ENCODE peak calls at places on chromosomes 7 and 10, in eight cellular contexts. A is testis, Y is HepG2, X is ovary, W is breast epithelium, I is IMR-90, F is right lobe of liver, K is heart left ventricle. C is an unnamed sample. For H3K36me3, the result is how much of the 10 kb centered on the place peaks cover.

GRCh38 chr10:33370434-33370930 is 36.0 kb upstream of the NRP1 start:
- DNase-seq in A (no peak), Y (no peak), X (no peak), W (no peak), I (peak), F (no peak), K (no peak), C (no peak)

GRCh38 chr7:44767134-44767911 is 18.7 kb downstream of the ZMIZ2 start:
- DNase-seq in A (no peak), Y (no peak), X (no peak), W (no peak), I (no peak), F (no peak), K (no peak), C (no peak)

GRCh38 chr10:114401195-114401741 is 3.0 kb downstream of the AFAP1L2 start:
- DNase-seq in A (peak), Y (no peak), X (peak), W (no peak), I (peak), F (no peak), K (no peak), C (no peak)

GRCh38 chr7:95205821-95206220 is 118.5 kb downstream of the PON1 start:
- DNase-seq in A (no peak), Y (no peak), X (no peak), W (no peak), I (peak), F (no peak), K (no peak), C (no peak)

GRCh38 chr7:95435422-95435780 is 573 bp upstream of the PON2 start:
- DNase-seq in A (no peak), Y (no peak), X (peak), W (no peak), I (no peak), F (no peak), K (no peak), C (no peak)

GRCh38 chr10:110498982-110499795 is 1.5 kb downstream of the DUSP5 start:
- DNase-seq in A (peak), Y (peak), X (no peak), W (no peak), I (peak), F (no peak), K (no peak), C (peak)

GRCh38 chr10:112663181-112663879 is 216.3 kb downstream of the VTI1A start:
- DNase-seq in A (no peak), Y (peak), X (no peak), W (no peak), I (peak), F (no peak), K (no peak), C (no peak)

GRCh38 chr10:78688945-78689935 is 379.5 kb upstream of the ZMIZ1 start:
- DNase-seq in A (peak), Y (no peak), X (no peak), W (no peak), I (no peak), F (no peak), K (no peak), C (no peak)

GRCh38 chr7:100878685-100879084 is 3.8 kb downstream of the SRRT start:
- DNase-seq in A (no peak), Y (no peak), X (no peak), W (no peak), I (no peak), F (no peak), K (no peak), C (no peak)

GRCh38 chr7:100879685-100880261 is 4.9 kb downstream of the SRRT start:
- DNase-seq in A (no peak), Y (no peak), X (no peak), W (no peak), I (no peak), F (no peak), K (no peak), C (no peak)

GRCh38 chr7:100882201-100882600 is 7.3 kb downstream of the SRRT start:
- DNase-seq in A (no peak), Y (no peak), X (no peak), W (no peak), I (no peak), F (no peak), K (no peak), C (peak)

GRCh38 chr7:100881136-100881535 is 6.2 kb downstream of the SRRT start:
- DNase-seq in A (no peak), Y (no peak), X (no peak), W (no peak), I (no peak), F (no peak), K (no peak), C (no peak)

DNA sequence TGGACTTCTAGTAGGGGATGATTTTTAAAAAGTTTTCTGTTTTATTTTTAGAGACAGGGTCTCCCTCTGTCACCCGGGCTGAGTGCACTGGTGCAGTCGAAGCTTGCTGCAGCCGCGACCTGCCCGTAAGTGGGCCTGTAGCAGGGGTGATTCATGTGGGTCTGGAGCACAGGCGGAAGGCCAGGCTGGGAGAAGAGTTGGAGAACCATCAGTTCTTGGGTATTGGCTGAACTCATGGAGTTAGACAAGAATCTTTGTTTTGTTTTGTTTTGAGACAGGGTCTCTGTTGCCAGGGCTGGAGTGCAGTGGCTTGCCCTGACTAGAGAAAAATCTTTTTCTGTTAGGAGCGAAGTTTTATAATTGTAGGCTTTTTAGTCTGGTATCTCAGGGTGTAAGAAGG is 5.7 kb downstream of the SRRT start:
- DNase-seq in A (no peak), Y (no peak), X (no peak), W (no peak), I (no peak), F (no peak), K (no peak), C (no peak)
- H3K36me3 ChIP-seq in A (under half), Y (under half), X (under half), W (under half), I (half or more), F (under half), K (under half), C (under half)

GRCh38 chr10:132516771-132517725 is 20.5 kb upstream of the INPP5A start:
- DNase-seq in A (peak), Y (peak), X (peak), W (peak), I (peak), F (peak), K (peak), C (peak)

GRCh38 chr10:132512693-132513345 is 24.8 kb upstream of the INPP5A start:
- DNase-seq in A (no peak), Y (no peak), X (no peak), W (peak), I (no peak), F (no peak), K (no peak), C (no peak)

GRCh38 chr10:132517951-132518521 is 19.6 kb upstream of the INPP5A start:
- DNase-seq in A (no peak), Y (peak), X (no peak), W (peak), I (no peak), F (no peak), K (peak), C (no peak)

GRCh38 chr10:132515811-132516726 is 21.5 kb upstream of the INPP5A start:
- DNase-seq in A (no peak), Y (no peak), X (no peak), W (no peak), I (no peak), F (no peak), K (peak), C (no peak)

DNA sequence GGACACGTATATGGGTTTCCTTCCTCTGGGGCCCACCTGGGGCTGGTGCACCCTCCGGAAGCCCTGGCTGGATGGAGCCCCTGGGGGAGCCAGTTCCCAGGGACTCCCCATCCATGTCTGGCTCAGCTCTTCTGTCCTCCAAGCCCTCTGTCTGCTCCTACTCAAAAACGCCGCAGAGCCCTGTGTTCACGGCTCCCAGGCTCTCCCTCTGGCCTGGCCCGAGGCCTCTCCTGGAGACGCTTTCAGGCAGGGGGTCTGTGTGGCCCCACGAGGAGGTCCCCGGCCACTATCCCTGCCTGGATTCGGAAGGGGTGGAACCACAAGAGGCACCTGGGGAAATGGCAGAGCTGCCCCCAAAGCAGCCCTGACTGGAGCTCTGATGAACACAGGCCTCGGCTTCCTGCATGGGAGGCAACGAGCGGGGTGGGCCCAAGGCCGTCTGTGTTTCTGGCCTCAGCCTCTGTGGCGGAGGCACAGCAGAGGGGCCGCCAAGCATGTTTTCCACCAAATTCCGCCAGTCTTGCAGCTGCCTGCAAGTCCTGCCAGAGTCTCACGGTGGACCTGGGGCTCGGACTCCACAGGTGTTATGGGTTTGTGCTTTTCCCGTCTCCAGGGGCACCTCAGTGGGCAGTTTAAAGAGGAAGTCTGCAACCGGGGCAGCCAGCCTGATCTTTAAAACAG is 22.6 kb upstream of the INPP5A start:
- DNase-seq in A (peak), Y (no peak), X (peak), W (no peak), I (no peak), F (no peak), K (peak), C (no peak)
- TF ChIP-seq POLR2A in A (no peak), Y (no peak), X (peak), W (no peak), I (no peak), F (no peak), K (no peak), C (no peak)

GRCh38 chr10:81532403-81532802 is 342.6 kb upstream of the NRG3 start:
- DNase-seq in A (no peak), Y (no peak), X (no peak), W (no peak), I (no peak), F (no peak), K (no peak), C (no peak)
- H3K36me3 ChIP-seq in A (under half), Y (under half), X (under half), W (under half), I (under half), F (under half), K (under half), C (under half)

GRCh38 chr10:1208376-1209311 is 152.5 kb downstream of the WDR37 start:
- DNase-seq in A (no peak), Y (no peak), X (no peak), W (no peak), I (no peak), F (no peak), K (no peak), C (peak)

GRCh38 chr10:1212571-1213141 is 156.5 kb downstream of the WDR37 start:
- DNase-seq in A (no peak), Y (no peak), X (no peak), W (no peak), I (no peak), F (no peak), K (no peak), C (no peak)

GRCh38 chr10:1211844-1212570 is 155.8 kb downstream of the WDR37 start:
- DNase-seq in A (no peak), Y (no peak), X (no peak), W (no peak), I (no peak), F (no peak), K (no peak), C (peak)

GRCh38 chr10:1209355-1209979 is 153.3 kb downstream of the WDR37 start:
- DNase-seq in A (no peak), Y (no peak), X (no peak), W (no peak), I (no peak), F (no peak), K (no peak), C (peak)

DNA sequence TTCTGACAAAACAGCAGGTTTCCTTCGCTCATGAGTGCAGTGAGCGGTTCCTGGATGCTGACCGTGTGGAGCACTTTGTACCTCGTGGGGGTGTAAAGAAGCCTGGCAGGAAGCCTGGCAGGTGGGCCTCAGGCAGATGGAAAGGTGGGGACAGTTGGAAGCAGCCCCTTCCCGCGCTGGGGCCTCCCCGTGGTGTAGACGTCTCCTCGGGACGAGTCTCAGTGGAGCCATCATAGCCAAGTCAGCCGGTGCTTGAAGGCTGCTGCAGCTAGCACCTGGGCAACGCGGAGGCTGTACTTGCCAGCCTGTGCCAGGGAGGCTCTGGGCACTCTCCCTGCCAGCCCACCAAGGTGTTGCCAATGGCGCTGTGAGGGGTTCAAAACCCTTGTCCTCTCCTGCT is 154.5 kb downstream of the WDR37 start:
- DNase-seq in A (no peak), Y (no peak), X (no peak), W (no peak), I (no peak), F (no peak), K (no peak), C (no peak)
- TF ChIP-seq POLR2A in A (no peak), Y (no peak), X (no peak), W (no peak), I (no peak), F (no peak), K (no peak), C (no peak)

GRCh38 chr7:129010075-129010474 is 44.8 kb downstream of the TNPO3 start:
- DNase-seq in A (no peak), Y (no peak), X (no peak), W (no peak), I (no peak), F (no peak), K (no peak), C (no peak)

GRCh38 chr7:129006636-129007414 is 48.1 kb downstream of the TNPO3 start:
- DNase-seq in A (no peak), Y (no peak), X (no peak), W (no peak), I (peak), F (no peak), K (no peak), C (no peak)

GRCh38 chr7:129005186-129005585 is 49.7 kb downstream of the TNPO3 start:
- DNase-seq in A (no peak), Y (no peak), X (no peak), W (no peak), I (no peak), F (no peak), K (no peak), C (no peak)

GRCh38 chr7:129009437-129009836 is 45.5 kb downstream of the TNPO3 start:
- DNase-seq in A (no peak), Y (no peak), X (no peak), W (no peak), I (no peak), F (no peak), K (no peak), C (no peak)

DNA sequence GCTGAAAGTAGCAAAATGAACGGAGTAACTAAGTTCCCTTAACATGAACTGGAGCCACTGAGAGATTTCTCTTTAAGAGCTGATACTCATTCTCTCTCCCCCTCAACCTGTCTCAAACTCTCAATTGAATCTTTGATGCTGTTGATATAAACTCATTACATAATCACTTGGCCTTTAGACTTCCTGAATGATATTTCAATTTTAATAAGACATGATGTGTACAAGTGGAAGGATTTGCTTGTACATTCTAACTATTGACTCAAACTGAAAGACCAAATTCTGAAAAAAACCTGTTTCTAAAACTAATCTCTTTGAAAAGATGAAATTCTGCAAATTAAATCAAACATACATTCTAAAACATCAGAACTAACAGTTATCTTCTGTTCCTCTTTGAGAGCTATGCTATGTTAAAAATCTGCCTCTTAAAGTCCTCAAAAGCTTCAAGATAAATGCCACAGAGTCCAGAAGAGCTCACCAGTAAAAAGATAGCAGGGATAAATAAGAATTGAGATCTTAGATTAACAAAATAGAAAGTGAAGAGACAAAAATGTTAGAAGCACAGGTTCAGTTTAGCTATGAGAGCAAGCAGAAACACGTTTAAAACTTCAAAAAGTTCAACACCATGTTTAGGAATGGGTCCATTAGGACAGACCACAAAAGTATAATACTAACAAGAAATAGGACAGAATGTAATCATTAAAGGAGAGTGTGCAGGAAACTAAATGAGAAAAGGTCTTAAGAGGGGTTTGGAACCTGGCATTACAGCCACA is 46.1 kb downstream of the TNPO3 start:
- DNase-seq in A (no peak), Y (no peak), X (no peak), W (no peak), I (no peak), F (no peak), K (no peak), C (no peak)
- H3K36me3 ChIP-seq in A (under half), Y (under half), X (under half), W (under half), I (under half), F (under half), K (under half), C (half or more)

GRCh38 chr7:6551016-6551511 is at the start of gene GRID2IP:
- DNase-seq in A (no peak), Y (no peak), X (no peak), W (no peak), I (no peak), F (no peak), K (no peak), C (no peak)

GRCh38 chr7:6556196-6556595 is 4.9 kb upstream of the GRID2IP start:
- DNase-seq in A (no peak), Y (no peak), X (no peak), W (no peak), I (no peak), F (no peak), K (no peak), C (peak)

GRCh38 chr7:6553460-6554044 is 2.3 kb upstream of the GRID2IP start:
- DNase-seq in A (no peak), Y (no peak), X (no peak), W (no peak), I (no peak), F (no peak), K (no peak), C (no peak)

GRCh38 chr7:6558837-6559236 is 7.6 kb upstream of the GRID2IP start:
- DNase-seq in A (peak), Y (peak), X (no peak), W (no peak), I (peak), F (no peak), K (no peak), C (peak)

GRCh38 chr7:6554848-6555247 is 3.6 kb upstream of the GRID2IP start:
- DNase-seq in A (no peak), Y (no peak), X (no peak), W (no peak), I (no peak), F (no peak), K (no peak), C (no peak)
- TF ChIP-seq POLR2A in A (no peak), Y (no peak), X (no peak), W (no peak), I (no peak), F (no peak), K (no peak), C (no peak)

GRCh38 chr7:6417408-6417807 is 30.3 kb downstream of the DAGLB start:
- DNase-seq in A (no peak), Y (no peak), X (no peak), W (no peak), I (no peak), F (no peak), K (no peak), C (no peak)

GRCh38 chr7:6416516-6417145 is 31.1 kb downstream of the DAGLB start:
- DNase-seq in A (no peak), Y (peak), X (no peak), W (no peak), I (peak), F (no peak), K (no peak), C (no peak)

GRCh38 chr7:6409991-6410693 is 37.6 kb downstream of the DAGLB start:
- DNase-seq in A (no peak), Y (no peak), X (no peak), W (no peak), I (no peak), F (no peak), K (no peak), C (no peak)

GRCh38 chr7:6409091-6409490 is 38.7 kb downstream of the DAGLB start:
- DNase-seq in A (no peak), Y (no peak), X (no peak), W (no peak), I (no peak), F (no peak), K (no peak), C (no peak)

GRCh38 chr7:6413637-6414036 is 34.1 kb downstream of the DAGLB start:
- DNase-seq in A (no peak), Y (no peak), X (no peak), W (no peak), I (no peak), F (no peak), K (no peak), C (no peak)
- H3K36me3 ChIP-seq in A (under half), Y (under half), X (under half), W (under half), I (half or more), F (under half), K (under half), C (half or more)

GRCh38 chr10:116627386-116627933 is 6.7 kb downstream of the PNLIPRP2 start:
- DNase-seq in A (peak), Y (peak), X (peak), W (no peak), I (no peak), F (peak), K (no peak), C (no peak)
- TF ChIP-seq POLR2A in A (no peak), Y (no peak), X (no peak), W (no peak), I (no peak), F (no peak), K (no peak), C (no peak)

DNA sequence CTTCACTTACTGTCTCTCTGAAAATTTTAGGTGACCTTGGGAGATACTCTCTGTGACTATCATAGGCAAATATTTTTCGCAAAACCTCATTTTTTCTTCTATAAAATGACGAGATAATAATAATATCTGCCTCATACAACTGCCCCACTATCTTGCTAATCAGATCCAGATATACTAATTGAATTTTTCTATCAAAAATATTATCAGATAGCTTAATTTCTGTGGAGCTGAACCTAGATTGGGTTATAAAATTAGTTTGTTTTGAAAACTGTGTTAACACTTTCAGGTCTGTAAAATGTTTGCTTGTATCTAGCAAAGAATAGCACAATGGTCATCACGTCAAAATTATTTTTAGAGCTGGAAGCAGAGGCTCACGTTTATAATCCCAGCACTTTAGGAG is 486.7 kb upstream of the LRRN3 start:
- DNase-seq in A (no peak), Y (no peak), X (no peak), W (no peak), I (no peak), F (no peak), K (no peak), C (no peak)
- H3K36me3 ChIP-seq in A (under half), Y (under half), X (under half), W (under half), I (under half), F (under half), K (under half), C (under half)